ENCODE peak calls at places on chromosomes 1 and 21, in five cellular contexts. X, U, E, M and D are unnamed samples.

GRCh38 chr1:222641269-222641948 is 23.5 kb downstream of the MIA3 start:
- DNase-seq in X (no peak), U (no peak), E (no peak), M (no peak), D (no peak)

GRCh38 chr1:18155881-18156385 is 48.3 kb downstream of the IGSF21 start:
- DNase-seq in X (no peak), U (no peak), E (no peak), M (no peak), D (no peak)

GRCh38 chr1:41589395-41589794 is 104.9 kb upstream of the EDN2 start:
- DNase-seq in X (no peak), U (no peak), E (no peak), M (no peak), D (no peak)

GRCh38 chr1:180117764-180118116 is 36.9 kb upstream of the QSOX1 start:
- DNase-seq in X (no peak), U (no peak), E (no peak), M (no peak), D (no peak)

GRCh38 chr1:36223373-36223995 is 759 bp upstream of the THRAP3 start:
- DNase-seq in X (peak; percentile 38), U (peak; percentile 10), E (no peak), M (peak; percentile 56), D (no peak)

GRCh38 chr1:48610628-48611542 is 138.9 kb upstream of the SPATA6 start:
- DNase-seq in X (no peak), U (no peak), E (no peak), M (no peak), D (no peak)

GRCh38 chr1:1510912-1511532 is 940 bp upstream of the ATAD3A start:
- DNase-seq in X (peak; percentile 63), U (peak; percentile 17), E (peak; percentile 56), M (peak; percentile 31), D (no peak)

GRCh38 chr1:93820554-93821411 is 58.2 kb downstream of the DNTTIP2 start:
- DNase-seq in X (peak; percentile 34), U (no peak), E (no peak), M (no peak), D (no peak)

GRCh38 chr21:36504067-36505058 is 24.4 kb upstream of the CLDN14 start:
- DNase-seq in X (peak; percentile 51), U (peak; percentile 34), E (no peak), M (peak; percentile 18), D (no peak)

GRCh38 chr1:77762072-77762476 is 2.4 kb upstream of the USP33 start:
- DNase-seq in X (no peak), U (peak; percentile 63), E (no peak), M (no peak), D (no peak)

GRCh38 chr1:109628540-109629321 is 9.1 kb downstream of the AMPD2 start:
- DNase-seq in X (peak; percentile 30), U (peak; percentile 99), E (no peak), M (no peak), D (no peak)

GRCh38 chr1:12143631-12144155 is 23.1 kb upstream of the TNFRSF1B start:
- DNase-seq in X (no peak), U (peak; percentile 87), E (peak; percentile 86), M (no peak), D (peak; percentile 90)

GRCh38 chr1:44661786-44662682 is 12.2 kb downstream of the TMEM53 start:
- DNase-seq in X (peak; percentile 54), U (no peak), E (no peak), M (no peak), D (no peak)

GRCh38 chr1:10778640-10779039 is 17.8 kb downstream of the CASZ1 start:
- DNase-seq in X (no peak), U (no peak), E (no peak), M (no peak), D (no peak)

GRCh38 chr1:233479026-233479890 is 134.6 kb upstream of the KCNK1 start:
- DNase-seq in X (no peak), U (no peak), E (no peak), M (no peak), D (no peak)

GRCh38 chr21:37642493-37642892 is 273.8 kb downstream of the KCNJ6 start:
- DNase-seq in X (peak; percentile 63), U (no peak), E (no peak), M (peak; percentile 45), D (no peak)

GRCh38 chr1:44594871-44595735 is 79.2 kb downstream of the TMEM53 start:
- DNase-seq in X (peak; percentile 99), U (peak; percentile 33), E (peak; percentile 65), M (peak; percentile 76), D (peak; percentile 69)

GRCh38 chr1:168085401-168085872 is 51.3 kb downstream of the GPR161 start:
- DNase-seq in X (peak; percentile 38), U (no peak), E (no peak), M (no peak), D (peak; percentile 89)

GRCh38 chr1:59128239-59128736 is 168.6 kb upstream of the FGGY start:
- DNase-seq in X (no peak), U (peak; percentile 53), E (no peak), M (no peak), D (no peak)

GRCh38 chr1:59678809-59679228 is 135.9 kb upstream of the HOOK1 start:
- DNase-seq in X (no peak), U (peak; percentile 99), E (no peak), M (no peak), D (no peak)

GRCh38 chr1:57040831-57041230 is 75.0 kb upstream of the C8B start:
- DNase-seq in X (no peak), U (no peak), E (no peak), M (no peak), D (no peak)

GRCh38 chr1:54453089-54453488 is 46.9 kb upstream of the SSBP3 start:
- DNase-seq in X (no peak), U (no peak), E (no peak), M (no peak), D (no peak)

GRCh38 chr21:28111151-28111619 is 881.5 kb downstream of the LTN1 start:
- DNase-seq in X (no peak), U (no peak), E (peak; percentile 41), M (no peak), D (no peak)

GRCh38 chr21:33971492-33972013 is 55.9 kb upstream of the ATP5PO start:
- DNase-seq in X (no peak), U (peak; percentile 57), E (no peak), M (no peak), D (no peak)

GRCh38 chr21:32889596-32889995 is 118.0 kb upstream of the PAXBP1 start:
- DNase-seq in X (no peak), U (no peak), E (no peak), M (no peak), D (no peak)

GRCh38 chr1:82778612-82779011 is 977.9 kb downstream of the ADGRL2 start:
- DNase-seq in X (peak; percentile 19), U (peak; percentile 7), E (no peak), M (no peak), D (no peak)

GRCh38 chr1:43572551-43572950 is 41.9 kb downstream of the PTPRF start:
- DNase-seq in X (no peak), U (no peak), E (no peak), M (no peak), D (no peak)

GRCh38 chr1:5836776-5837440 is 155.3 kb downstream of the NPHP4 start:
- DNase-seq in X (peak; percentile 73), U (no peak), E (no peak), M (no peak), D (no peak)

GRCh38 chr1:111032295-111032897 is 68.7 kb upstream of the LRIF1 start:
- DNase-seq in X (peak; percentile 24), U (peak; percentile 37), E (no peak), M (peak; percentile 18), D (no peak)